ENCODE peak calls at places on chromosomes 13 and 19, in nine cellular contexts. P, L, Z, D, U, T, K, G and N are unnamed samples.

GRCh38 chr13:91572439-91572838 is 174.0 kb downstream of the GPC5 start:
- DNase-seq in P (no peak), L (no peak), Z (no peak), D (peak), U (no peak), T (no peak), K (no peak), G (no peak), N (no peak)

GRCh38 chr13:36685912-36686311 is 12.1 kb downstream of the SERTM1 start:
- DNase-seq in P (no peak), L (no peak), Z (no peak), D (peak), U (no peak), T (no peak), K (no peak), G (no peak), N (no peak)

GRCh38 chr13:58852076-58852475 is 1220.5 kb downstream of the PCDH17 start:
- DNase-seq in P (no peak), L (no peak), Z (no peak), D (peak), U (no peak), T (no peak), K (no peak), G (no peak), N (no peak)

GRCh38 chr13:75411924-75412537 is 69.9 kb downstream of the TBC1D4 start:
- DNase-seq in P (no peak), L (no peak), Z (no peak), D (no peak), U (no peak), T (no peak), K (no peak), G (no peak), N (no peak)

GRCh38 chr19:23116802-23117571 is at the start of gene ZNF730:
- DNase-seq in P (no peak), L (peak), Z (peak), D (peak), U (no peak), T (peak), K (peak), G (peak), N (peak)

GRCh38 chr13:48500652-48501197 is 32.2 kb downstream of the RCBTB2 start:
- DNase-seq in P (no peak), L (no peak), Z (no peak), D (peak), U (no peak), T (no peak), K (peak), G (no peak), N (no peak)

GRCh38 chr19:5698635-5699422 is 8.7 kb downstream of the RPL36 start:
- DNase-seq in P (no peak), L (no peak), Z (no peak), D (no peak), U (no peak), T (no peak), K (no peak), G (no peak), N (no peak)

GRCh38 chr19:13330285-13330684 is 176.0 kb downstream of the CACNA1A start:
- DNase-seq in P (no peak), L (no peak), Z (no peak), D (no peak), U (no peak), T (no peak), K (no peak), G (no peak), N (no peak)

GRCh38 chr19:48628486-48629296 is 8.5 kb downstream of the DBP start:
- DNase-seq in P (no peak), L (no peak), Z (no peak), D (no peak), U (no peak), T (no peak), K (no peak), G (no peak), N (peak)

GRCh38 chr19:45884682-45885555 is 1.0 kb downstream of the IRF2BP1 start:
- DNase-seq in P (no peak), L (no peak), Z (no peak), D (no peak), U (no peak), T (no peak), K (no peak), G (no peak), N (no peak)

GRCh38 chr19:1064661-1065605 is 2.0 kb upstream of the ARHGAP45 start:
- DNase-seq in P (peak), L (no peak), Z (peak), D (no peak), U (peak), T (no peak), K (peak), G (peak), N (no peak)

GRCh38 chr13:21000647-21001046 is 60.7 kb downstream of the LATS2 start:
- DNase-seq in P (no peak), L (no peak), Z (no peak), D (no peak), U (no peak), T (no peak), K (no peak), G (no peak), N (no peak)

GRCh38 chr13:43019811-43020210 is 3.6 kb upstream of the DNAJC15 start:
- DNase-seq in P (no peak), L (no peak), Z (no peak), D (no peak), U (no peak), T (no peak), K (no peak), G (no peak), N (no peak)

GRCh38 chr19:18939922-18940775 is 868 bp downstream of the HOMER3 start:
- DNase-seq in P (no peak), L (peak), Z (peak), D (no peak), U (no peak), T (no peak), K (no peak), G (peak), N (no peak)

GRCh38 chr13:73307481-73307880 is 248.7 kb downstream of the KLF5 start:
- DNase-seq in P (no peak), L (no peak), Z (no peak), D (no peak), U (no peak), T (no peak), K (no peak), G (no peak), N (no peak)

GRCh38 chr19:3350014-3350663 is 16.2 kb upstream of the NFIC start:
- DNase-seq in P (no peak), L (no peak), Z (no peak), D (no peak), U (no peak), T (no peak), K (no peak), G (no peak), N (no peak)

GRCh38 chr13:111006508-111007031 is 91.7 kb upstream of the ANKRD10 start:
- DNase-seq in P (no peak), L (no peak), Z (no peak), D (peak), U (no peak), T (no peak), K (no peak), G (no peak), N (no peak)